ENCODE peak calls at places on chromosomes 2 and 18, in five cellular contexts. N is A549, A is HepG2, Y is K562, K is H1. W is an unnamed sample.
A peak's percentile ranks its signal among the peaks of the same experiment; 100 is the strongest.

GRCh38 chr2:69154031-69154430 is 141.1 kb downstream of the ANTXR1 start:
- DNase-seq in N (no peak), A (no peak), Y (no peak), K (no peak), W (peak; percentile 60)

GRCh38 chr2:27118525-27119329 is at the start of gene CGREF1:
- DNase-seq in N (peak; percentile 36), A (no peak), Y (no peak), K (no peak), W (no peak)

GRCh38 chr18:64245461-64245860 is 96.6 kb upstream of the LINC00305 start:
- DNase-seq in N (no peak), A (no peak), Y (no peak), K (no peak), W (no peak)

GRCh38 chr2:199024224-199024623 is 433.5 kb downstream of the SATB2 start:
- DNase-seq in N (no peak), A (no peak), Y (no peak), K (no peak), W (no peak)

GRCh38 chr18:23722646-23723045 is 33.4 kb downstream of the LAMA3 start:
- DNase-seq in N (no peak), A (no peak), Y (no peak), K (no peak), W (peak; percentile 31)

GRCh38 chr2:69798466-69798908 is 31.0 kb upstream of the GMCL1 start:
- DNase-seq in N (no peak), A (no peak), Y (no peak), K (no peak), W (peak; percentile 24)

GRCh38 chr2:198957183-198957582 is 500.6 kb downstream of the SATB2 start:
- DNase-seq in N (no peak), A (no peak), Y (no peak), K (no peak), W (no peak)

GRCh38 chr2:232979871-232980461 is 33.1 kb downstream of the NGEF start:
- DNase-seq in N (peak; percentile 79), A (peak; percentile 27), Y (peak; percentile 10), K (no peak), W (peak; percentile 77)

GRCh38 chr2:64018715-64019082 is 529 bp downstream of the VPS54 start:
- DNase-seq in N (no peak), A (no peak), Y (peak; percentile 47), K (no peak), W (no peak)

GRCh38 chr2:223723954-223724411 is 113.4 kb downstream of the AP1S3 start:
- DNase-seq in N (no peak), A (no peak), Y (peak; percentile 90), K (no peak), W (no peak)

GRCh38 chr2:240350696-240351087 is 84.8 kb upstream of the GPC1 start:
- DNase-seq in N (no peak), A (no peak), Y (no peak), K (no peak), W (no peak)

GRCh38 chr2:240351826-240352426 is 83.5 kb upstream of the GPC1 start:
- DNase-seq in N (no peak), A (no peak), Y (no peak), K (no peak), W (no peak)

GRCh38 chr2:240350006-240350355 is 85.5 kb upstream of the GPC1 start:
- DNase-seq in N (no peak), A (no peak), Y (no peak), K (no peak), W (no peak)

GRCh38 chr2:240349133-240350005 is 86.1 kb upstream of the GPC1 start:
- DNase-seq in N (no peak), A (no peak), Y (no peak), K (no peak), W (no peak)

GRCh38 chr2:240351088-240351741 is 84.2 kb upstream of the GPC1 start:
- DNase-seq in N (no peak), A (no peak), Y (no peak), K (no peak), W (no peak)
- TF ChIP-seq MAFK in N (no peak), A (no peak), Y (no peak), K (no peak), W (no peak)

GRCh38 chr2:112604952-112605351 is 20.5 kb downstream of the CHCHD5 start:
- DNase-seq in N (no peak), A (no peak), Y (no peak), K (no peak), W (no peak)

GRCh38 chr2:112607680-112608438 is 23.4 kb downstream of the CHCHD5 start:
- DNase-seq in N (no peak), A (no peak), Y (no peak), K (no peak), W (no peak)

GRCh38 chr2:112606567-112606966 is 22.2 kb downstream of the CHCHD5 start:
- DNase-seq in N (no peak), A (no peak), Y (no peak), K (no peak), W (peak; percentile 41)

GRCh38 chr2:112603731-112604130 is 19.3 kb downstream of the CHCHD5 start:
- DNase-seq in N (no peak), A (no peak), Y (no peak), K (no peak), W (no peak)

DNA sequence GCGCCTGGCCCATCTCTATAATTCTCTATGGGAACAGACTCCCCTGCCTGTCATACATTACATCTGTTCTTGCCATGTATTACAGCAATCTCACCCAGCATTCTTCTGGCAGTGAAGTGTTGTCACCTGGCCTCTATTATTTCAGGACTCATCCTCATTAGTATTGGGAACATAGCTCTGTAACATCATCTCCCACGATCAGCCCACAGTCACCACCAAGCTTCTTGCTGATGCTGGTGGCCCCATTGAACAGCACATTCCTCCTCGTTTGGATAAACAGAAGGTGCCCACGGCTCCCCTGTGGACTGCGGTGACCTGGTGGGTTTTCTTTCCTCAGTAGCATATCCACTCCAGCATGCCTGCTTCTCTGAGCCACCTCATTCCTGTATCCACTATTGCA is 21.5 kb downstream of the CHCHD5 start:
- DNase-seq in N (no peak), A (no peak), Y (no peak), K (no peak), W (no peak)
- TF ChIP-seq MAFK in N (no peak), A (no peak), Y (no peak), K (no peak), W (no peak)

GRCh38 chr2:190466819-190467444 is 58.8 kb downstream of the MFSD6 start:
- DNase-seq in N (no peak), A (peak; percentile 62), Y (no peak), K (no peak), W (peak; percentile 25)
- TF ChIP-seq MAFK in N (no peak), A (no peak), Y (no peak), K (no peak), W (no peak)

GRCh38 chr2:46275995-46276394 is 21.2 kb upstream of the EPAS1 start:
- DNase-seq in N (no peak), A (no peak), Y (no peak), K (no peak), W (no peak)
- TF ChIP-seq MAFK in N (no peak), A (no peak), Y (no peak), K (no peak), W (no peak)

GRCh38 chr2:41927581-41928260 is 120.1 kb upstream of the PKDCC start:
- DNase-seq in N (no peak), A (no peak), Y (no peak), K (no peak), W (no peak)
- TF ChIP-seq MAFK in N (no peak), A (no peak), Y (no peak), K (no peak), W (no peak)